ENCODE peak calls at places on chromosomes 16 and 17, in seven cellular contexts. P is thoracic aorta, L is prostate gland, Q is Panc1, C is OCI-LY7, Z is GM23338, D is psoas muscle. I is an unnamed sample.
A peak's percentile ranks its signal among the peaks of the same experiment; 100 is the strongest.

GRCh38 chr16:54077412-54077821 is 209.2 kb downstream of the IRX3 start:
- DNase-seq in D (no peak), C (no peak), Z (no peak), L (no peak), P (no peak), Q (peak; percentile 64), I (no peak)

GRCh38 chr17:75738218-75738802 is 17.1 kb downstream of the ITGB4 start:
- DNase-seq in P (no peak), Z (no peak), Q (no peak), L (no peak), C (peak; percentile 80), D (peak; percentile 44), I (no peak)

GRCh38 chr17:42274812-42275526 is 1.2 kb downstream of the STAT5B start:
- DNase-seq in Z (no peak), C (no peak), D (no peak), L (no peak), Q (no peak), P (no peak), I (no peak)

GRCh38 chr16:84518804-84519341 is 14.4 kb upstream of the MEAK7 start:
- DNase-seq in Z (no peak), D (no peak), Q (no peak), L (no peak), C (no peak), P (no peak), I (no peak)

GRCh38 chr17:19447085-19447583 is 36.1 kb downstream of the RNF112 start:
- DNase-seq in P (peak; percentile 58), Z (peak; percentile 94), D (peak; percentile 31), L (peak; percentile 78), C (peak; percentile 75), Q (peak; percentile 69), I (peak; percentile 88)

GRCh38 chr17:49525831-49526741 is 31.0 kb downstream of the NGFR start:
- DNase-seq in P (no peak), Z (no peak), C (no peak), Q (no peak), L (no peak), D (no peak), I (peak; percentile 63)

GRCh38 chr17:80704894-80705293 is 160.3 kb downstream of the RPTOR start:
- DNase-seq in D (no peak), L (no peak), Z (no peak), P (no peak), Q (no peak), C (no peak), I (no peak)

GRCh38 chr17:4499431-4500187 is 928 bp downstream of the SPNS2 start:
- DNase-seq in Z (peak; percentile 66), Q (no peak), P (no peak), C (no peak), D (no peak), L (no peak), I (no peak)

GRCh38 chr17:624341-624860 is 90.2 kb downstream of the VPS53 start:
- DNase-seq in C (no peak), D (no peak), Q (no peak), Z (peak; percentile 7), L (no peak), P (no peak), I (no peak)

GRCh38 chr16:3187798-3188674 is at the start of gene OR1F1:
- DNase-seq in C (no peak), Z (peak; percentile 81), L (no peak), D (no peak), Q (no peak), P (no peak), I (no peak)

GRCh38 chr17:82384730-82385429 is 13.3 kb downstream of the UTS2R start:
- DNase-seq in C (peak; percentile 31), D (peak; percentile 75), L (peak; percentile 82), Q (no peak), Z (peak; percentile 63), P (peak; percentile 45), I (peak; percentile 73)

GRCh38 chr17:66687570-66688284 is 147.2 kb upstream of the CACNG5 start:
- DNase-seq in Q (no peak), L (no peak), D (no peak), C (no peak), Z (no peak), P (no peak), I (no peak)

GRCh38 chr17:67434061-67434525 is 57.0 kb downstream of the PITPNC1 start:
- DNase-seq in Q (no peak), L (no peak), C (no peak), P (no peak), D (no peak), Z (no peak), I (no peak)

GRCh38 chr17:75152971-75153853 is 1.1 kb downstream of the JPT1 start:
- DNase-seq in C (peak; percentile 75), Z (peak; percentile 77), Q (no peak), L (peak; percentile 26), D (no peak), P (no peak), I (peak; percentile 47)

GRCh38 chr16:57798953-57799618 is 3.2 kb downstream of the KIFC3 start:
- DNase-seq in L (no peak), C (no peak), D (no peak), Z (no peak), Q (no peak), P (no peak), I (no peak)

GRCh38 chr16:57797216-57797525 is 5.1 kb downstream of the KIFC3 start:
- DNase-seq in P (no peak), Q (no peak), C (no peak), Z (no peak), D (no peak), L (no peak), I (no peak)

GRCh38 chr16:57799619-57800212 is 2.6 kb downstream of the KIFC3 start:
- DNase-seq in C (no peak), D (no peak), L (no peak), Q (no peak), P (no peak), Z (no peak), I (no peak)

GRCh38 chr16:57798267-57798810 is 4.0 kb downstream of the KIFC3 start:
- DNase-seq in Q (no peak), Z (no peak), D (no peak), C (no peak), L (no peak), P (no peak), I (no peak)

DNA sequence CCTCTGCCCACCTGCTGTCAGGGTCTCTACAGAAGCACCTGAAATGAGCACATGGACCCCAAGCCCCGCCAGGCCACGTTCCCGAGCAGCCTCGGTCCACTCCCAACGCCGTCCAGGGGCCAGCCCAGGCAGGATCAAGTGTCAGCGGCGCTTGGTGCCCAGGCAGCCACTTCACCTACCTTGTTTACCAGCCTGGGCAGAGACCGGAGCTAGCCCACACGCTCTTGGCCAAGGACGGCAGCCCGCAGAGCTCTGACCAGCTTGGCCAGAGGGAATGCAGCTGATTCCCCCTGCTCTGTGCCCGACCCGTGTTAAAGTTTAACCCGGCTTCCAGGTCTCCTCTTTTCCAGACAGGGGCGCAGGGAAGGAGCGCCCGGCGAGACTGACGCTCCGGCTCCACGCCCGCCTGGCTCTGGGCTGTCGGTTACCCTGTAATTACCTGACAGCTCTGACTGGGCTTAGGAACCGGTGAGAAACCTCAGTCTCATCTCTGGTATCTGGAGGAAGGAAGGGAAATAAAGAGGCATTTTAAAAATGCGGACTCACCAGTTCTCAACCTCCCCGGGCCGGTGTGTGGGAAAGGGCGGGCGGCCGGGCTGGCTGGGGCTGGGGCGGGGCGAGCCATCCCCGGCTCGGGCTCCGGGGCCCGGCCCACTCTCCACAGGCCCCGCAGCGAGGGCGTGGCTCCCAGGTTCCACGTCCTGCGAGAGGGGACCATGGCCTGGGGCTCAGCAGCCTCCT is 4.6 kb downstream of the KIFC3 start:
- DNase-seq in L (peak; percentile 72), D (peak; percentile 49), Z (peak; percentile 82), C (no peak), P (no peak), Q (no peak), I (no peak)
- H3K4me1 ChIP-seq in L (no peaks in the 10 kb centered on the region), D (peaks cover 47% of the 10 kb centered on the region), Z (peaks cover 36% of the 10 kb centered on the region), C (no peaks in the 10 kb centered on the region), P (peaks cover 37% of the 10 kb centered on the region), Q (peaks cover 21% of the 10 kb centered on the region), I (peaks cover 33% of the 10 kb centered on the region)

DNA sequence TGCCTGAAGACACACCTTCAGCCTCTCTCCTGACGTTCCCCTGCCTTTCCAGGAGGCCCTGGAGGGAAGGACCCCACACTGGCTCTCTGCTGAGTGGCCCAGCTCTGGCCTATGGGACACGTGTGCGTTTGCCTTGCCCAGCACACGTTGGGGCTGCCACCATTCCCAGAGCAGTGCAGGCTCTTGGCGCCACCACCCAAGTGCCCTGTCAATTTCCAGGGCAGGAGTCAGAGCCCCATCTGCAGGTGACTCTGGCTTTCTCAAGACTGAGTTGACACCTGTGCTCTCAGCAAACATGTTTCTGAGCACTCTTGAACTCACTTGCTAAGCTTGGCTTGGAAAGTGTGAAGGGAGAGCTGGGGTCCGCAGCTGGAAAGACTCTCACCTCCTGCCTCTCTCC is 4.7 kb upstream of the IRF8 start:
- DNase-seq in D (no peak), L (no peak), Z (peak; percentile 45), Q (no peak), C (peak; percentile 71), P (no peak), I (no peak)
- TF ChIP-seq CTCF in D (no peak), L (no peak), Z (peak; percentile 75), Q (no peak), C (peak; percentile 76), P (no peak), I (no peak)

GRCh38 chr16:77439106-77439505 is 4.3 kb upstream of the ADAMTS18 start:
- DNase-seq in L (no peak), P (no peak), C (no peak), D (no peak), Q (no peak), Z (no peak), I (no peak)

GRCh38 chr16:77445321-77445720 is 10.5 kb upstream of the ADAMTS18 start:
- DNase-seq in L (no peak), Q (no peak), P (no peak), C (no peak), Z (no peak), D (no peak), I (no peak)

GRCh38 chr16:77449208-77449607 is 14.4 kb upstream of the ADAMTS18 start:
- DNase-seq in L (no peak), P (no peak), D (no peak), Z (no peak), C (no peak), Q (no peak), I (no peak)

GRCh38 chr16:77442078-77442477 is 7.2 kb upstream of the ADAMTS18 start:
- DNase-seq in C (no peak), Z (no peak), Q (no peak), P (no peak), D (no peak), L (no peak), I (no peak)

DNA sequence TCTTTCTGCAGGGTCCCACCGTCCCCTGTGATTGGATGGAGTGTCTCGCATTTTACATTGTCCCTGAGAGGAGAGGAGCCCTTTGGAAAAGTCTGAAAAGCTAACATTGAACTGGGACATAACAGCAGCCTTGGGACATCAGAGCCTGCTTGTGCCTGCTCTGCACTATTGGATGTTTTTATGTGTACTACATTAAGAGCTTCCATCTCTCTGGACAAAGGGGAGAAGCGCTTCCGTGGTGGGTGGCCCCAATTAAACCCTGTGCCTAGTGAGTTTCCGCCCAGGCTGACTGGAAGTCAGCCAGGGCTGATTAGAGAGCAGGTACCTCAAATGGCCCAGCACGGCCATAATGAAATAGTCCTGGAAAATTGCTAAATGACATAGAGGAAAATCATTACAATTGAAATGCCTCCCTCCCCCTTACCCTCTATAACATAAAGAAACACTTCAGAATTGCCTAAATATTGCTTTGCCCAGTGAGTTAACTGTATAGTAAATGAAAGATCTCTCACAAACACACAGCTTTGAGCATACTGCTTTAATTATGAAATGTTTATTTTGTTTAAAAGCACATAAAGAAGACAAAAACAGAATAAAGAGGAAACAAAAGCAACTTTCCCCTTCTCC is 9.1 kb upstream of the ADAMTS18 start:
- DNase-seq in L (no peak), Z (no peak), C (no peak), Q (no peak), D (no peak), P (no peak), I (no peak)
- H3K27ac ChIP-seq in L (no peak overlapping the region), Z (no peak overlapping the region), C (no peak overlapping the region), Q (no peak overlapping the region), D (no peak overlapping the region), P (no peak overlapping the region), I (no peak overlapping the region)

GRCh38 chr17:39774043-39774442 is 36.3 kb downstream of the GRB7 start:
- DNase-seq in L (no peak), P (no peak), D (no peak), C (no peak), Z (no peak), Q (no peak), I (no peak)
- H3K4me1 ChIP-seq in L (no peaks in the 10 kb centered on the region), P (no peaks in the 10 kb centered on the region), D (no peaks in the 10 kb centered on the region), C (peaks cover 91% of the 10 kb centered on the region), Z (no peaks in the 10 kb centered on the region), Q (no peaks in the 10 kb centered on the region), I (no peaks in the 10 kb centered on the region)